ENCODE peak calls at places on chromosomes 11 and 22, in nine cellular contexts. One of them, this sample, is unnamed.

GRCh38 chr11:72836111-72836510 is 21.9 kb downstream of the ATG16L2 start:
- DNase-seq in transverse colon: no peak
- DNase-seq in PC-3: peak; percentile 1
- DNase-seq in K562: no peak
- DNase-seq in neural progenitor cell: no peak
- DNase-seq in dorsolateral prefrontal cortex: no peak
- DNase-seq in sigmoid colon: peak; percentile 66
- DNase-seq in tibial artery: no peak
- DNase-seq in fibroblast of lung: peak; percentile 31
- DNase-seq in this sample: no peak

GRCh38 chr11:15307600-15307999 is 192.9 kb downstream of the INSC start:
- DNase-seq in transverse colon: no peak
- DNase-seq in PC-3: no peak
- DNase-seq in fibroblast of lung: no peak
- DNase-seq in sigmoid colon: no peak
- DNase-seq in tibial artery: no peak
- DNase-seq in dorsolateral prefrontal cortex: no peak
- DNase-seq in K562: no peak
- DNase-seq in neural progenitor cell: peak; percentile 29
- DNase-seq in this sample: no peak

GRCh38 chr11:61516675-61517516 is 8.3 kb downstream of the LRRC10B start:
- DNase-seq in dorsolateral prefrontal cortex: no peak
- DNase-seq in neural progenitor cell: peak; percentile 87
- DNase-seq in sigmoid colon: no peak
- DNase-seq in transverse colon: no peak
- DNase-seq in PC-3: peak; percentile 43
- DNase-seq in tibial artery: no peak
- DNase-seq in K562: peak; percentile 61
- DNase-seq in fibroblast of lung: peak; percentile 25
- DNase-seq in this sample: no peak

GRCh38 chr11:124799384-124800225 is 601 bp downstream of the MSANTD2 start:
- DNase-seq in neural progenitor cell: peak; percentile 87
- DNase-seq in tibial artery: peak; percentile 70
- DNase-seq in sigmoid colon: peak; percentile 72
- DNase-seq in fibroblast of lung: peak; percentile 21
- DNase-seq in dorsolateral prefrontal cortex: peak; percentile 7
- DNase-seq in K562: peak; percentile 39
- DNase-seq in transverse colon: peak; percentile 41
- DNase-seq in PC-3: peak; percentile 33
- DNase-seq in this sample: no peak

GRCh38 chr22:42389137-42389536 is 43.1 kb downstream of the NFAM1 start:
- DNase-seq in PC-3: no peak
- DNase-seq in neural progenitor cell: no peak
- DNase-seq in fibroblast of lung: no peak
- DNase-seq in tibial artery: no peak
- DNase-seq in K562: no peak
- DNase-seq in transverse colon: no peak
- DNase-seq in sigmoid colon: no peak
- DNase-seq in dorsolateral prefrontal cortex: no peak
- DNase-seq in this sample: no peak

GRCh38 chr11:12680246-12680939 is 6.2 kb downstream of the TEAD1 start:
- DNase-seq in fibroblast of lung: peak; percentile 95
- DNase-seq in tibial artery: peak; percentile 89
- DNase-seq in transverse colon: peak; percentile 91
- DNase-seq in K562: peak; percentile 83
- DNase-seq in neural progenitor cell: peak; percentile 96
- DNase-seq in dorsolateral prefrontal cortex: peak; percentile 40
- DNase-seq in sigmoid colon: peak; percentile 95
- DNase-seq in PC-3: peak; percentile 84
- DNase-seq in this sample: peak; percentile 92

GRCh38 chr11:59102259-59102765 is 4.7 kb upstream of the FAM111B start:
- DNase-seq in transverse colon: peak; percentile 66
- DNase-seq in dorsolateral prefrontal cortex: no peak
- DNase-seq in neural progenitor cell: peak; percentile 87
- DNase-seq in sigmoid colon: peak; percentile 69
- DNase-seq in PC-3: peak; percentile 68
- DNase-seq in tibial artery: peak; percentile 68
- DNase-seq in fibroblast of lung: peak; percentile 36
- DNase-seq in K562: peak; percentile 68
- DNase-seq in this sample: no peak

GRCh38 chr11:63829823-63830489 is 9.0 kb upstream of the MARK2 start:
- DNase-seq in dorsolateral prefrontal cortex: no peak
- DNase-seq in tibial artery: no peak
- DNase-seq in transverse colon: no peak
- DNase-seq in PC-3: no peak
- DNase-seq in fibroblast of lung: peak; percentile 49
- DNase-seq in neural progenitor cell: peak; percentile 68
- DNase-seq in sigmoid colon: no peak
- DNase-seq in K562: peak; percentile 54
- DNase-seq in this sample: no peak

GRCh38 chr11:19739872-19740271 is 27.2 kb downstream of the NAV2 start:
- DNase-seq in neural progenitor cell: peak; percentile 66
- DNase-seq in transverse colon: peak; percentile 22
- DNase-seq in dorsolateral prefrontal cortex: no peak
- DNase-seq in fibroblast of lung: peak; percentile 39
- DNase-seq in tibial artery: no peak
- DNase-seq in K562: peak; percentile 5
- DNase-seq in sigmoid colon: peak; percentile 83
- DNase-seq in PC-3: no peak
- DNase-seq in this sample: no peak

GRCh38 chr22:50505776-50506610 is 1.5 kb downstream of the LMF2 start:
- DNase-seq in fibroblast of lung: no peak
- DNase-seq in tibial artery: no peak
- DNase-seq in transverse colon: no peak
- DNase-seq in PC-3: no peak
- DNase-seq in K562: no peak
- DNase-seq in sigmoid colon: peak; percentile 66
- DNase-seq in neural progenitor cell: no peak
- DNase-seq in dorsolateral prefrontal cortex: no peak
- DNase-seq in this sample: no peak

GRCh38 chr11:35165416-35166368 is 26.7 kb downstream of the CD44 start:
- DNase-seq in neural progenitor cell: peak; percentile 45
- DNase-seq in tibial artery: no peak
- DNase-seq in PC-3: peak; percentile 71
- DNase-seq in sigmoid colon: no peak
- DNase-seq in fibroblast of lung: peak; percentile 85
- DNase-seq in transverse colon: peak; percentile 73
- DNase-seq in K562: no peak
- DNase-seq in dorsolateral prefrontal cortex: no peak
- DNase-seq in this sample: no peak

GRCh38 chr22:43188829-43189545 is 2.1 kb upstream of the TTLL12 start:
- DNase-seq in sigmoid colon: no peak
- DNase-seq in dorsolateral prefrontal cortex: no peak
- DNase-seq in neural progenitor cell: no peak
- DNase-seq in PC-3: no peak
- DNase-seq in fibroblast of lung: no peak
- DNase-seq in K562: peak; percentile 8
- DNase-seq in transverse colon: no peak
- DNase-seq in tibial artery: no peak
- DNase-seq in this sample: no peak

GRCh38 chr11:65625628-65626342 is 10.2 kb downstream of the PCNX3 start:
- DNase-seq in neural progenitor cell: peak; percentile 72
- DNase-seq in transverse colon: peak; percentile 70
- DNase-seq in tibial artery: no peak
- DNase-seq in sigmoid colon: no peak
- DNase-seq in PC-3: no peak
- DNase-seq in fibroblast of lung: peak; percentile 43
- DNase-seq in K562: no peak
- DNase-seq in dorsolateral prefrontal cortex: peak; percentile 81
- DNase-seq in this sample: no peak

GRCh38 chr11:71294846-71295600 is 42.6 kb upstream of the SHANK2 start:
- DNase-seq in neural progenitor cell: no peak
- DNase-seq in PC-3: no peak
- DNase-seq in sigmoid colon: no peak
- DNase-seq in transverse colon: no peak
- DNase-seq in dorsolateral prefrontal cortex: no peak
- DNase-seq in K562: no peak
- DNase-seq in fibroblast of lung: no peak
- DNase-seq in tibial artery: peak; percentile 37
- DNase-seq in this sample: peak; percentile 26

GRCh38 chr11:32428665-32429293 is 6.6 kb downstream of the WT1 start:
- DNase-seq in tibial artery: no peak
- DNase-seq in neural progenitor cell: peak; percentile 24
- DNase-seq in transverse colon: no peak
- DNase-seq in sigmoid colon: no peak
- DNase-seq in dorsolateral prefrontal cortex: no peak
- DNase-seq in PC-3: no peak
- DNase-seq in K562: no peak
- DNase-seq in fibroblast of lung: no peak
- DNase-seq in this sample: no peak

GRCh38 chr11:98153752-98154151 is 867.0 kb upstream of the CNTN5 start:
- DNase-seq in dorsolateral prefrontal cortex: no peak
- DNase-seq in K562: no peak
- DNase-seq in PC-3: no peak
- DNase-seq in tibial artery: no peak
- DNase-seq in transverse colon: no peak
- DNase-seq in neural progenitor cell: no peak
- DNase-seq in fibroblast of lung: no peak
- DNase-seq in sigmoid colon: no peak
- DNase-seq in this sample: no peak

GRCh38 chr11:72787262-72788104 is 6.4 kb downstream of the STARD10 start:
- DNase-seq in tibial artery: no peak
- DNase-seq in K562: peak; percentile 82
- DNase-seq in neural progenitor cell: peak; percentile 70
- DNase-seq in PC-3: no peak
- DNase-seq in dorsolateral prefrontal cortex: no peak
- DNase-seq in fibroblast of lung: no peak
- DNase-seq in sigmoid colon: no peak
- DNase-seq in transverse colon: peak; percentile 72
- DNase-seq in this sample: no peak

GRCh38 chr11:33256031-33256807 is 962 bp upstream of the HIPK3 start:
- DNase-seq in PC-3: no peak
- DNase-seq in dorsolateral prefrontal cortex: no peak
- DNase-seq in tibial artery: no peak
- DNase-seq in neural progenitor cell: peak; percentile 9
- DNase-seq in fibroblast of lung: no peak
- DNase-seq in K562: no peak
- DNase-seq in transverse colon: no peak
- DNase-seq in sigmoid colon: no peak
- DNase-seq in this sample: no peak

DNA sequence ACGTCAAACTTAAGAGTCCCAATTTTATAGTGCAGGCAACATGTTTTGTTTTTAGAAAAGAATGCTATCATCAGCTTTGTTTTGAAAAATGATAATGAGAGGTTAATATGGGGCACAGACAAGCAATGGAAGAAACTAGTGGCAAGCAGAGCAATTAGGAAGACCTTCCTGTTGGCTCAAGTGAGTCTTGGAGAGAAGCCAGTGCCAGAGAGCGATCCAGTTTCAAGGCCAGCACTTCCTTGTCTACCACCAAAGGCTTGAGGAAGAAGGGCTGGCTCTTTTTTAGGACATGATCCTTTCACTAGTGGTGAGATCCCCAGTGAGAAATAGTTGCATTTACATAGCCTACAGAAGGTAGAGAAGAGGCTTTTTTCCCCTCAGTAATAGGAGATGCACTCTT is 1340.7 kb downstream of the LRRC4C start:
- DNase-seq in transverse colon: no peak
- DNase-seq in fibroblast of lung: no peak
- DNase-seq in sigmoid colon: no peak
- DNase-seq in K562: peak; percentile 2
- DNase-seq in neural progenitor cell: no peak
- DNase-seq in tibial artery: no peak
- DNase-seq in PC-3: no peak
- DNase-seq in dorsolateral prefrontal cortex: no peak
- DNase-seq in this sample: no peak
- H3K27me3 ChIP-seq in transverse colon: no peaks in the 10 kb centered on the region
- H3K27me3 ChIP-seq in fibroblast of lung: no peaks in the 10 kb centered on the region
- H3K27me3 ChIP-seq in sigmoid colon: no peaks in the 10 kb centered on the region
- H3K27me3 ChIP-seq in K562: no peaks in the 10 kb centered on the region
- H3K27me3 ChIP-seq in neural progenitor cell: no peaks in the 10 kb centered on the region
- H3K27me3 ChIP-seq in tibial artery: no peaks in the 10 kb centered on the region
- H3K27me3 ChIP-seq in PC-3: no peaks in the 10 kb centered on the region
- H3K27me3 ChIP-seq in dorsolateral prefrontal cortex: no peaks in the 10 kb centered on the region
- H3K27me3 ChIP-seq in this sample: no peaks in the 10 kb centered on the region

GRCh38 chr11:8168485-8169257 is at the start of gene RIC3:
- DNase-seq in K562: no peak
- DNase-seq in tibial artery: no peak
- DNase-seq in fibroblast of lung: no peak
- DNase-seq in PC-3: no peak
- DNase-seq in dorsolateral prefrontal cortex: peak; percentile 81
- DNase-seq in sigmoid colon: peak; percentile 69
- DNase-seq in transverse colon: peak; percentile 30
- DNase-seq in neural progenitor cell: peak; percentile 78
- DNase-seq in this sample: no peak
- H3K27ac ChIP-seq in K562: no peak within 1 kb of the TSS
- H3K27ac ChIP-seq in tibial artery: no peak within 1 kb of the TSS
- H3K27ac ChIP-seq in fibroblast of lung: no peak within 1 kb of the TSS
- H3K27ac ChIP-seq in PC-3: no peak within 1 kb of the TSS
- H3K27ac ChIP-seq in dorsolateral prefrontal cortex: no peak within 1 kb of the TSS
- H3K27ac ChIP-seq in sigmoid colon: peak within 1 kb of the TSS; percentile 61
- H3K27ac ChIP-seq in transverse colon: peak within 1 kb of the TSS; percentile 27
- H3K27ac ChIP-seq in neural progenitor cell: no peak within 1 kb of the TSS
- H3K27ac ChIP-seq in this sample: peak within 1 kb of the TSS; percentile 58

GRCh38 chr22:17271711-17272451 is 52.6 kb upstream of the ADA2 start:
- DNase-seq in transverse colon: no peak
- DNase-seq in sigmoid colon: peak; percentile 38
- DNase-seq in neural progenitor cell: no peak
- DNase-seq in dorsolateral prefrontal cortex: no peak
- DNase-seq in PC-3: no peak
- DNase-seq in tibial artery: no peak
- DNase-seq in fibroblast of lung: no peak
- DNase-seq in K562: no peak
- DNase-seq in this sample: no peak
- TF ChIP-seq CTCF in transverse colon: peak; percentile 12
- TF ChIP-seq CTCF in sigmoid colon: no peak
- TF ChIP-seq CTCF in neural progenitor cell: peak; percentile 27
- TF ChIP-seq CTCF in dorsolateral prefrontal cortex: peak; percentile 8
- TF ChIP-seq CTCF in PC-3: no peak
- TF ChIP-seq CTCF in tibial artery: no peak
- TF ChIP-seq CTCF in fibroblast of lung: no peak
- TF ChIP-seq CTCF in K562: no peak
- TF ChIP-seq CTCF in this sample: no peak

DNA sequence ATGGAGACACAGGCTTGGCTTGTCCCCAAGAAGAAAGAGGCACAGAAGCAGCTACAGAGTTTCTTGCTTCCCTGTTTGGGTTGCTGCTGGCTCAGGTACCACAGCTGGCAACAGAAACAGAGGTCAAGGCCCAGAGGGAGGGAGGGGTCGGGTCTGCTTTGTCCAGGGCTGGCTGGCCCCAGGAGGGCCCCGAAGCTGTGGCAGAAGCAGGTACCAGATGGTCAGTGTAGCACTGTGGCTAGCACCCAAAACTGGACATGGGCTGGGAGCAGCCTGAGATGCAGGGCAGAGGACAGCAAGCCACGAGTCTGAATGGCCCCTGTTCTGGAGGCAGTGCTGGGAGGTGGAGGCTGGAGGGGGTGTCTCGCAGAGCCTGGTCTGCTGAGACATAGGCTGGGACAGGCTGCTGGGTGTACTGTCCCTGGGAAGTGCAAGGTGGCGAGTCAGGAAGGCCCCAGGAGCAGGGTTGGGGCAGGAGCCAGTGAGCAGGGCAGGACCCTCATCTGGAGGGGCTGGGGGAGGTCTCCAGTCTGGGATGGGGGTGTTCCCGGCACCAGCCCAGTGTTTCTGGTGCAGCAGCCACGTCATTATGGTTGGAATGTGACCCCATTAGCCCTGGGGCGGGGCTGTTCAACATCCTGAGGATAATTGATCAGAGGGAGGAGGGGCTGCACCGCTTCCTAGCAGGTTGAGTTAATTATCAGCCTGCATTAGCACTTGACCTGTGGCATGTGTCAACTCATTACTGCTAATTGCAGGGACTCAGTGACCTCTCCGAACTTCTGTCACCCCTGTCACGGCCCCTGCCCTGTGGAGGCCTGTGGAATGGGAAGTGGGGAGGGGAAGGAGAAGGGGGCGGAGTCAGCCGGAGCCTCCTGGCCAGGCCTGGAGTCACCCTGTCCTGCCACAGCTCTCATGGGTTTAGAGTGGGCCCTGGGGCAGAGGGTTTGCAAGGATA is 52.6 kb upstream of the CCDC188 start:
- DNase-seq in fibroblast of lung: peak; percentile 36
- DNase-seq in K562: peak; percentile 59
- DNase-seq in sigmoid colon: no peak
- DNase-seq in neural progenitor cell: peak; percentile 89
- DNase-seq in dorsolateral prefrontal cortex: peak; percentile 77
- DNase-seq in tibial artery: no peak
- DNase-seq in PC-3: peak; percentile 18
- DNase-seq in transverse colon: no peak
- DNase-seq in this sample: no peak
- H3K27me3 ChIP-seq in fibroblast of lung: peaks cover 12% of the 10 kb centered on the region
- H3K27me3 ChIP-seq in K562: peaks cover 51% of the 10 kb centered on the region
- H3K27me3 ChIP-seq in sigmoid colon: no peaks in the 10 kb centered on the region
- H3K27me3 ChIP-seq in neural progenitor cell: no peaks in the 10 kb centered on the region
- H3K27me3 ChIP-seq in dorsolateral prefrontal cortex: no peaks in the 10 kb centered on the region
- H3K27me3 ChIP-seq in tibial artery: peaks cover 28% of the 10 kb centered on the region
- H3K27me3 ChIP-seq in PC-3: peaks cover 5% of the 10 kb centered on the region
- H3K27me3 ChIP-seq in transverse colon: no peaks in the 10 kb centered on the region
- H3K27me3 ChIP-seq in this sample: no peaks in the 10 kb centered on the region